ENCODE peak calls at places on chromosomes 5 and 9, in four cellular contexts. B is psoas muscle, W is adrenal gland, F is IMR-90. M is an unnamed sample.

GRCh38 chr5:90899014-90899604 is 340.5 kb downstream of the ADGRV1 start:
- DNase-seq in B (no peak), W (no peak), F (no peak), M (no peak)

GRCh38 chr5:98880151-98880550 is 48.7 kb downstream of the CHD1 start:
- DNase-seq in B (no peak), W (no peak), F (no peak), M (no peak)

GRCh38 chr5:126015244-126016054 is 407.8 kb upstream of the GRAMD2B start:
- DNase-seq in B (no peak), W (no peak), F (peak), M (no peak)

GRCh38 chr9:22084336-22085035 is 75.4 kb upstream of the CDKN2B start:
- DNase-seq in B (no peak), W (peak), F (peak), M (no peak)

GRCh38 chr9:110099236-110099741 is 108.7 kb downstream of the C9orf152 start:
- DNase-seq in B (no peak), W (no peak), F (peak), M (no peak)

GRCh38 chr9:69325409-69326212 is 596 bp downstream of the ENTREP1 start:
- DNase-seq in B (peak), W (peak), F (no peak), M (no peak)

GRCh38 chr5:160475864-160476438 is 54.3 kb downstream of the PTTG1 start:
- DNase-seq in B (no peak), W (no peak), F (no peak), M (no peak)

GRCh38 chr5:59025734-59026133 is 442.9 kb downstream of the RAB3C start:
- DNase-seq in B (no peak), W (no peak), F (peak), M (no peak)

GRCh38 chr5:90479611-90480385 is 5.1 kb downstream of the POLR3G start:
- DNase-seq in B (no peak), W (no peak), F (peak), M (no peak)

GRCh38 chr5:40172721-40173120 is 507.0 kb upstream of the PTGER4 start:
- DNase-seq in B (no peak), W (no peak), F (no peak), M (no peak)

GRCh38 chr5:11273180-11273882 is 512.3 kb upstream of the DAP start:
- DNase-seq in B (no peak), W (no peak), F (no peak), M (no peak)

GRCh38 chr5:7659420-7659819 is 191.5 kb downstream of the CFAP90 start:
- DNase-seq in B (no peak), W (no peak), F (no peak), M (no peak)

GRCh38 chr9:79883073-79883645 is 311.4 kb downstream of the TLE4 start:
- DNase-seq in B (no peak), W (no peak), F (no peak), M (no peak)

GRCh38 chr5:143309661-143310431 is 93.6 kb downstream of the NR3C1 start:
- DNase-seq in B (no peak), W (no peak), F (peak), M (no peak)

GRCh38 chr5:134242146-134242545 is 16.3 kb upstream of the PPP2CA start:
- DNase-seq in B (peak), W (no peak), F (peak), M (no peak)

GRCh38 chr5:135107986-135108385 is 74.0 kb upstream of the PITX1 start:
- DNase-seq in B (peak), W (no peak), F (no peak), M (no peak)

GRCh38 chr5:44875661-44876250 is 67.0 kb downstream of the MRPS30 start:
- DNase-seq in B (no peak), W (peak), F (peak), M (peak)

GRCh38 chr5:157855404-157855994 is 3.4 kb downstream of the CLINT1 start:
- DNase-seq in B (no peak), W (peak), F (peak), M (no peak)

GRCh38 chr5:110900829-110901228 is 162.0 kb downstream of the SLC25A46 start:
- DNase-seq in B (no peak), W (no peak), F (peak), M (no peak)

GRCh38 chr5:133041157-133041784 is 10.5 kb upstream of the HSPA4 start:
- DNase-seq in B (no peak), W (no peak), F (no peak), M (no peak)

GRCh38 chr5:64384761-64385160 is 121.1 kb upstream of the RGS7BP start:
- DNase-seq in B (no peak), W (no peak), F (no peak), M (no peak)

GRCh38 chr5:131496400-131496713 is 138.7 kb downstream of the RAPGEF6 start:
- DNase-seq in B (no peak), W (no peak), F (no peak), M (peak)
- TF ChIP-seq CTCF in B (no peak), W (no peak), F (no peak), M (peak)

GRCh38 chr9:136239963-136240330 is 5.7 kb downstream of the QSOX2 start:
- DNase-seq in B (no peak), W (no peak), F (no peak), M (no peak)
- H3K4me3 ChIP-seq in B (no peak), W (no peak), F (no peak), M (no peak)

DNA sequence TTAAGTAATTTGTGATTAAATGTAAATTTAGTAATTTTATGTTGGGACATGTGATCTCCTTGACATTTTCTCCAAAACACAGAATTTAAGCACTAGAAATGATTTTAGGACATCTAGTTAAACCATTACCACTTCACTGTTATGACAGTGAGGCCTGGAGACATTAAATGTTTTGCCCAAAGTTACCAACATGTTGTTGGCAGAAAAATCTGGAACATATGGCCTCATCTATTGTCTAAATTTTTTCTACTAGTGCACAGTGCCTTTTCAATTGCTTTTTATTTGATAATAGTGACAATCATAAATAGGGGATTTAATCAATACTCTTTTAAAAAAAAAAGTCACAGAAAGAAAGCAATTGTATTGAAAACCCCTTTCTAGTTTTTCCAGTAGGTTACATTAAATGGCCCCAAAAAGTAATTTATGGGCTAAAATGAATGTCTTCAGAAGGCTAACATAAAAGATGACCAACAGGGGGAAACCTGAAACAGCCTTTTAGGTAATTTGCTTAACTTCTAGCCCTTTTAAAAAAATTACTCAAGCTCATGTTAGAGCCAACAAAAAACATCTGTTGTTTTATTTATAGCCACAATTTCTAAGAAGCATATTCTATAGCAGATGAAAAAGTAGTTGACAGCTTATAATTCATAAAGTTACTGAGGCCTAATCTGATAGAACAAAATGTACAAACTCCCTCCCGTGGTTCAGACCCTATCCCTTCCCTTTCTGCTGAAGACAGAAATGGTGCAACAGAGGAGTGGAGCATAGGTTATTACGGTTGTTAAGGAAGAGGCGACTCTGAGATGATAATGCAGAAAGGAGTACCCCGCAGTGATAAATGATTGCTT is 45.8 kb downstream of the PIK3R1 start:
- DNase-seq in B (no peak), W (no peak), F (peak), M (no peak)
- TF ChIP-seq CTCF in B (peak), W (no peak), F (peak), M (no peak)

DNA sequence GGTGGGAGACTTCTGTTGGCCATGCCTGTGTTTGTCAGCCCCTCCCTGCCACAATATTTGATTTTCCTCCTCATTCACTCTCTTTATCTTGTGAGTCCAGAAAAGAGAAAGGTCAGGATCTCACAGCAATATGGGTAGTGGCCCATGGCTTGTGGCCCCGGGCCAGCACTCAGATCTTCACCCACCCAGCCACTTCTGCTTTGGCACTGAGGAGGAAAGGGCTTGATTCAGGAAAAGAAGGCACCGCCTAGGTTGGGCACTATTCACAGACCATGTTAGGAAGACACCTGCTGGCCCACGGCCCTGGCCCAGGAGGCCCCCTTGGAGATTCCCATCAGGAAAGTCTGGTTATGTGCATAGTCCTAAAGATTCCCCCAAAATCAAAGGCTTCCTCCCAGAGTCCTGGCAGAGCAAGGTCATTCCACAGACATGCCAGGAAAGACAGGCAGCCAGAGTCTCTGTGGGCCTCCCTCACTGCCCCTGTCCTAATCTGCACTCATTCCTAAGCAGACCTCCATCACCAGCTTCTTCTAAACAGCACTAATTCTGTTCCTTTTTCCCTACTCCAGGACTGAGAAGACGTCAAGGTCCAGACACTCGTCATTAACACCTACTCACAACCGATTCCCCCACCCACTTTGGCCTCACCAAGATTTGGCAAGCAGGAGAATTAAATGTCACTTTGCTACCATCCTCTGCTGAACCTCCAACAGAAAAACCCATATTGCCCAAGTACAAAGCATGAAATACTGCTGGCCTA is 179.3 kb downstream of the DEPDC1B start:
- DNase-seq in B (no peak), W (peak), F (no peak), M (no peak)
- H3K4me3 ChIP-seq in B (no peak), W (no peak), F (no peak), M (peak)

DNA sequence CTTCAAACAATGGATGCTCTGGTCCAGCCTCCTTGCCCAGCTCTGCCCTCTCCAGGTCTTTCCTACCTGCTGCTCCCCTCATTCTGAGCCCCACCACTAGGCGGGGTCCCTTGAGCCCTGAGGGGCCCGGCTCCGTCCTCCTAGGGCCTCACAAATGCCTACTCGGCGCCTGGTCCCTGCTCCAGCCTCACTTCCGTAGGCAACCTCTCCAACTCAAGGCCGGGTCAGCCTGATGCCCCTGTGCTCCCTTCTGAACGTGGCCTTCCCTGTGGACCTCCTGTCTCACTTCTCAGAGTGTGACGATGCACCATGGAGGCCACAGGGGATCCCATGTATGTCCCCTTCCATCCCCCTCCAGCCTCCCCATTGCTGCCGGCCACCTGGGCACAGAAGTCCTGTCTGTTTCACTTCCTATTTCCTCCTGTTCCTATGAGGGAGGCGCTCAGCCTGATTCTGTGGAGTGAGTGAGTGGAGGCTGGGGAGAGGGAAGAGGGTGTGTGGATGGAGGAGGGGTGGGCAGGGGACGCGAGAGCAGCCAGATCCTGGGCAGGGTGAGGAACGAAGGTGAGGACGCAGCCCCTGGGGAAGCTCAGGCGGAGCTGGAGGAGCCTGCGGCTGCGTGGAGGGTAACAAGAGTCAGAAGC is 127.2 kb upstream of the FAM120A start:
- DNase-seq in B (no peak), W (no peak), F (no peak), M (no peak)
- TF ChIP-seq CTCF in B (no peak), W (no peak), F (no peak), M (no peak)

M was measured in GM12864.